ENCODE peak calls at places on chromosomes 1 and 21, in nine cellular contexts. One of them, this sample, is unnamed.

GRCh38 chr1:24181619-24182018 is 5.5 kb downstream of the IFNLR1 start:
- DNase-seq in NCI-H1417 treated with DMSO at 0.1 percent for 48 hours: no peak
- DNase-seq in T47D: no peak
- DNase-seq in M059J: no peak
- DNase-seq in fibroblast of the conjunctiva: no peak
- DNase-seq in activated CD8-positive, alpha-beta memory T cell treated with anti-CD3 and anti-CD28 coated beads, Interleukin-2, amount 50 U/mL, for 4 hours: no peak
- DNase-seq in AG09309: no peak
- DNase-seq in T follicular helper cell: no peak
- DNase-seq in bronchial epithelial cell: no peak
- DNase-seq in this sample: no peak

GRCh38 chr1:203652718-203653461 is 26.3 kb downstream of the ATP2B4 start:
- DNase-seq in NCI-H1417 treated with DMSO at 0.1 percent for 48 hours: no peak
- DNase-seq in T47D: no peak
- DNase-seq in M059J: no peak
- DNase-seq in fibroblast of the conjunctiva: no peak
- DNase-seq in activated CD8-positive, alpha-beta memory T cell treated with anti-CD3 and anti-CD28 coated beads, Interleukin-2, amount 50 U/mL, for 4 hours: no peak
- DNase-seq in AG09309: no peak
- DNase-seq in T follicular helper cell: no peak
- DNase-seq in bronchial epithelial cell: no peak
- DNase-seq in this sample: no peak

GRCh38 chr1:205538211-205538840 is 33.9 kb downstream of the CDK18 start:
- DNase-seq in NCI-H1417 treated with DMSO at 0.1 percent for 48 hours: no peak
- DNase-seq in T47D: no peak
- DNase-seq in M059J: peak
- DNase-seq in fibroblast of the conjunctiva: no peak
- DNase-seq in activated CD8-positive, alpha-beta memory T cell treated with anti-CD3 and anti-CD28 coated beads, Interleukin-2, amount 50 U/mL, for 4 hours: no peak
- DNase-seq in AG09309: no peak
- DNase-seq in T follicular helper cell: no peak
- DNase-seq in bronchial epithelial cell: no peak
- DNase-seq in this sample: no peak

GRCh38 chr1:95002657-95003432 is 69.9 kb downstream of the ALG14 start:
- DNase-seq in NCI-H1417 treated with DMSO at 0.1 percent for 48 hours: no peak
- DNase-seq in T47D: peak
- DNase-seq in M059J: peak
- DNase-seq in fibroblast of the conjunctiva: no peak
- DNase-seq in activated CD8-positive, alpha-beta memory T cell treated with anti-CD3 and anti-CD28 coated beads, Interleukin-2, amount 50 U/mL, for 4 hours: no peak
- DNase-seq in AG09309: no peak
- DNase-seq in T follicular helper cell: no peak
- DNase-seq in bronchial epithelial cell: no peak
- DNase-seq in this sample: no peak

GRCh38 chr21:31110430-31110829 is 72.2 kb upstream of the KRTAP19-8 start:
- DNase-seq in NCI-H1417 treated with DMSO at 0.1 percent for 48 hours: peak
- DNase-seq in T47D: no peak
- DNase-seq in M059J: no peak
- DNase-seq in fibroblast of the conjunctiva: no peak
- DNase-seq in activated CD8-positive, alpha-beta memory T cell treated with anti-CD3 and anti-CD28 coated beads, Interleukin-2, amount 50 U/mL, for 4 hours: no peak
- DNase-seq in AG09309: no peak
- DNase-seq in T follicular helper cell: no peak
- DNase-seq in bronchial epithelial cell: no peak
- DNase-seq in this sample: no peak

GRCh38 chr21:38297193-38297592 is 40.4 kb downstream of the KCNJ15 start:
- DNase-seq in NCI-H1417 treated with DMSO at 0.1 percent for 48 hours: no peak
- DNase-seq in T47D: no peak
- DNase-seq in M059J: peak
- DNase-seq in fibroblast of the conjunctiva: peak
- DNase-seq in activated CD8-positive, alpha-beta memory T cell treated with anti-CD3 and anti-CD28 coated beads, Interleukin-2, amount 50 U/mL, for 4 hours: no peak
- DNase-seq in AG09309: no peak
- DNase-seq in T follicular helper cell: no peak
- DNase-seq in bronchial epithelial cell: peak
- DNase-seq in this sample: no peak

GRCh38 chr1:52867060-52867845 is 24.7 kb downstream of the ZYG11A start:
- DNase-seq in NCI-H1417 treated with DMSO at 0.1 percent for 48 hours: no peak
- DNase-seq in T47D: peak
- DNase-seq in M059J: no peak
- DNase-seq in fibroblast of the conjunctiva: no peak
- DNase-seq in activated CD8-positive, alpha-beta memory T cell treated with anti-CD3 and anti-CD28 coated beads, Interleukin-2, amount 50 U/mL, for 4 hours: no peak
- DNase-seq in AG09309: no peak
- DNase-seq in T follicular helper cell: no peak
- DNase-seq in bronchial epithelial cell: no peak
- DNase-seq in this sample: no peak

GRCh38 chr1:235866913-235867850 is 476 bp upstream of the LYST start:
- DNase-seq in NCI-H1417 treated with DMSO at 0.1 percent for 48 hours: peak
- DNase-seq in T47D: peak
- DNase-seq in M059J: peak
- DNase-seq in fibroblast of the conjunctiva: peak
- DNase-seq in activated CD8-positive, alpha-beta memory T cell treated with anti-CD3 and anti-CD28 coated beads, Interleukin-2, amount 50 U/mL, for 4 hours: peak
- DNase-seq in AG09309: peak
- DNase-seq in T follicular helper cell: peak
- DNase-seq in bronchial epithelial cell: peak
- DNase-seq in this sample: peak

GRCh38 chr1:34188418-34188817 is 11.7 kb downstream of the C1orf94 start:
- DNase-seq in NCI-H1417 treated with DMSO at 0.1 percent for 48 hours: no peak
- DNase-seq in T47D: no peak
- DNase-seq in M059J: no peak
- DNase-seq in fibroblast of the conjunctiva: no peak
- DNase-seq in activated CD8-positive, alpha-beta memory T cell treated with anti-CD3 and anti-CD28 coated beads, Interleukin-2, amount 50 U/mL, for 4 hours: no peak
- DNase-seq in AG09309: no peak
- DNase-seq in T follicular helper cell: no peak
- DNase-seq in bronchial epithelial cell: no peak
- DNase-seq in this sample: no peak

GRCh38 chr1:215263636-215264035 is 181.1 kb downstream of the KCNK2 start:
- DNase-seq in NCI-H1417 treated with DMSO at 0.1 percent for 48 hours: no peak
- DNase-seq in T47D: no peak
- DNase-seq in M059J: no peak
- DNase-seq in fibroblast of the conjunctiva: no peak
- DNase-seq in activated CD8-positive, alpha-beta memory T cell treated with anti-CD3 and anti-CD28 coated beads, Interleukin-2, amount 50 U/mL, for 4 hours: no peak
- DNase-seq in AG09309: no peak
- DNase-seq in T follicular helper cell: no peak
- DNase-seq in bronchial epithelial cell: peak
- DNase-seq in this sample: no peak

GRCh38 chr1:60886793-60887331 is 195.5 kb upstream of the NFIA start:
- DNase-seq in NCI-H1417 treated with DMSO at 0.1 percent for 48 hours: no peak
- DNase-seq in T47D: no peak
- DNase-seq in M059J: no peak
- DNase-seq in fibroblast of the conjunctiva: no peak
- DNase-seq in activated CD8-positive, alpha-beta memory T cell treated with anti-CD3 and anti-CD28 coated beads, Interleukin-2, amount 50 U/mL, for 4 hours: no peak
- DNase-seq in AG09309: no peak
- DNase-seq in T follicular helper cell: no peak
- DNase-seq in bronchial epithelial cell: no peak
- DNase-seq in this sample: no peak

GRCh38 chr1:47436979-47437517 is 796 bp upstream of the FOXD2 start:
- DNase-seq in NCI-H1417 treated with DMSO at 0.1 percent for 48 hours: no peak
- DNase-seq in T47D: no peak
- DNase-seq in M059J: peak
- DNase-seq in fibroblast of the conjunctiva: no peak
- DNase-seq in activated CD8-positive, alpha-beta memory T cell treated with anti-CD3 and anti-CD28 coated beads, Interleukin-2, amount 50 U/mL, for 4 hours: no peak
- DNase-seq in AG09309: no peak
- DNase-seq in T follicular helper cell: no peak
- DNase-seq in bronchial epithelial cell: peak
- DNase-seq in this sample: peak

GRCh38 chr1:177505905-177506590 is 335.3 kb downstream of the BRINP2 start:
- DNase-seq in NCI-H1417 treated with DMSO at 0.1 percent for 48 hours: no peak
- DNase-seq in T47D: no peak
- DNase-seq in M059J: peak
- DNase-seq in fibroblast of the conjunctiva: no peak
- DNase-seq in activated CD8-positive, alpha-beta memory T cell treated with anti-CD3 and anti-CD28 coated beads, Interleukin-2, amount 50 U/mL, for 4 hours: no peak
- DNase-seq in AG09309: no peak
- DNase-seq in T follicular helper cell: no peak
- DNase-seq in bronchial epithelial cell: peak
- DNase-seq in this sample: no peak

GRCh38 chr1:183734600-183735036 is 70.3 kb upstream of the RGL1 start:
- DNase-seq in NCI-H1417 treated with DMSO at 0.1 percent for 48 hours: no peak
- DNase-seq in T47D: no peak
- DNase-seq in M059J: no peak
- DNase-seq in fibroblast of the conjunctiva: no peak
- DNase-seq in activated CD8-positive, alpha-beta memory T cell treated with anti-CD3 and anti-CD28 coated beads, Interleukin-2, amount 50 U/mL, for 4 hours: no peak
- DNase-seq in AG09309: peak
- DNase-seq in T follicular helper cell: no peak
- DNase-seq in bronchial epithelial cell: no peak
- DNase-seq in this sample: no peak

GRCh38 chr1:216186816-216187215 is 236.4 kb downstream of the USH2A start:
- DNase-seq in NCI-H1417 treated with DMSO at 0.1 percent for 48 hours: no peak
- DNase-seq in T47D: no peak
- DNase-seq in M059J: peak
- DNase-seq in fibroblast of the conjunctiva: no peak
- DNase-seq in activated CD8-positive, alpha-beta memory T cell treated with anti-CD3 and anti-CD28 coated beads, Interleukin-2, amount 50 U/mL, for 4 hours: no peak
- DNase-seq in AG09309: no peak
- DNase-seq in T follicular helper cell: no peak
- DNase-seq in bronchial epithelial cell: no peak
- DNase-seq in this sample: no peak

GRCh38 chr1:97008226-97008625 is 286.6 kb downstream of the PTBP2 start:
- DNase-seq in NCI-H1417 treated with DMSO at 0.1 percent for 48 hours: no peak
- DNase-seq in T47D: no peak
- DNase-seq in M059J: peak
- DNase-seq in fibroblast of the conjunctiva: peak
- DNase-seq in activated CD8-positive, alpha-beta memory T cell treated with anti-CD3 and anti-CD28 coated beads, Interleukin-2, amount 50 U/mL, for 4 hours: no peak
- DNase-seq in AG09309: peak
- DNase-seq in T follicular helper cell: no peak
- DNase-seq in bronchial epithelial cell: no peak
- DNase-seq in this sample: no peak

GRCh38 chr1:230327892-230328284 is 98.2 kb downstream of the PGBD5 start:
- DNase-seq in NCI-H1417 treated with DMSO at 0.1 percent for 48 hours: no peak
- DNase-seq in T47D: no peak
- DNase-seq in M059J: peak
- DNase-seq in fibroblast of the conjunctiva: no peak
- DNase-seq in activated CD8-positive, alpha-beta memory T cell treated with anti-CD3 and anti-CD28 coated beads, Interleukin-2, amount 50 U/mL, for 4 hours: no peak
- DNase-seq in AG09309: no peak
- DNase-seq in T follicular helper cell: no peak
- DNase-seq in bronchial epithelial cell: no peak
- DNase-seq in this sample: no peak

This sample was measured in OCI-LY7.